ENCODE peak calls at places on chromosomes 2 and 18, in five cellular contexts. W is testis, I is uterus, O is adrenal gland, P is heart left ventricle. Q is an unnamed sample.

GRCh38 chr2:233113114-233113452 is 52.9 kb downstream of the INPP5D start:
- DNase-seq in W (no peak), I (no peak), O (no peak), P (no peak), Q (no peak)

GRCh38 chr2:106030287-106031268 is 163.5 kb downstream of the UXS1 start:
- DNase-seq in W (peak; percentile 58), I (peak; percentile 44), O (peak; percentile 59), P (peak; percentile 63), Q (peak; percentile 37)

GRCh38 chr2:24164416-24164973 is 10.4 kb upstream of the FAM228A start:
- DNase-seq in W (peak; percentile 25), I (no peak), O (no peak), P (no peak), Q (peak; percentile 5)

GRCh38 chr2:74041182-74041581 is 56.5 kb downstream of the TET3 start:
- DNase-seq in W (no peak), I (no peak), O (no peak), P (no peak), Q (no peak)

GRCh38 chr2:188984126-188984525 is 10.0 kb downstream of the COL3A1 start:
- DNase-seq in W (no peak), I (no peak), O (no peak), P (no peak), Q (no peak)

GRCh38 chr18:67776929-67777328 is 260.4 kb upstream of the DSEL start:
- DNase-seq in W (no peak), I (no peak), O (no peak), P (no peak), Q (no peak)

GRCh38 chr2:46276652-46277051 is 20.6 kb upstream of the EPAS1 start:
- DNase-seq in W (no peak), I (no peak), O (no peak), P (no peak), Q (no peak)

GRCh38 chr2:218806346-218806978 is 24.5 kb downstream of the CYP27A1 start:
- DNase-seq in W (peak; percentile 59), I (peak; percentile 77), O (peak; percentile 79), P (peak; percentile 52), Q (peak; percentile 50)

GRCh38 chr2:187774551-187775071 is 220.4 kb upstream of the TFPI start:
- DNase-seq in W (no peak), I (no peak), O (no peak), P (no peak), Q (no peak)

GRCh38 chr18:79588131-79588635 is 91.4 kb upstream of the CTDP1 start:
- DNase-seq in W (no peak), I (peak; percentile 32), O (no peak), P (no peak), Q (no peak)

GRCh38 chr2:20186855-20187187 is 38.1 kb downstream of the SDC1 start:
- DNase-seq in W (no peak), I (no peak), O (no peak), P (no peak), Q (no peak)

GRCh38 chr2:10075101-10075500 is 5.1 kb downstream of the CYS1 start:
- DNase-seq in W (no peak), I (no peak), O (no peak), P (no peak), Q (no peak)

GRCh38 chr18:26022585-26022984 is 67.8 kb downstream of the SS18 start:
- DNase-seq in W (no peak), I (no peak), O (no peak), P (no peak), Q (no peak)

GRCh38 chr2:150693556-150693955 is 206.1 kb upstream of the RND3 start:
- DNase-seq in W (no peak), I (no peak), O (no peak), P (no peak), Q (no peak)

GRCh38 chr2:20616341-20616871 is 34.5 kb downstream of the HS1BP3 start:
- DNase-seq in W (no peak), I (peak; percentile 30), O (peak; percentile 49), P (no peak), Q (no peak)

GRCh38 chr2:30266051-30266621 is 34.8 kb downstream of the LBH start:
- DNase-seq in W (no peak), I (no peak), O (peak; percentile 70), P (no peak), Q (peak; percentile 18)

GRCh38 chr2:219028996-219029828 is 12.1 kb downstream of the CFAP65 start:
- DNase-seq in W (no peak), I (no peak), O (no peak), P (no peak), Q (no peak)

GRCh38 chr2:119082821-119083400 is 75.6 kb downstream of the C1QL2 start:
- DNase-seq in W (no peak), I (no peak), O (no peak), P (no peak), Q (no peak)

GRCh38 chr2:43623052-43623451 is 14.0 kb upstream of the PLEKHH2 start:
- DNase-seq in W (peak; percentile 55), I (peak; percentile 54), O (no peak), P (no peak), Q (peak; percentile 39)

GRCh38 chr2:188181439-188181838 is 110.2 kb upstream of the GULP1 start:
- DNase-seq in W (peak; percentile 23), I (no peak), O (no peak), P (no peak), Q (no peak)

GRCh38 chr2:239106314-239106908 is 258.5 kb downstream of the TWIST2 start:
- DNase-seq in W (peak; percentile 84), I (peak; percentile 32), O (peak; percentile 90), P (peak; percentile 38), Q (no peak)

GRCh38 chr2:106296182-106296815 is 102.2 kb upstream of the UXS1 start:
- DNase-seq in W (no peak), I (no peak), O (no peak), P (no peak), Q (no peak)

GRCh38 chr2:176106636-176107539 is at the start of gene HOXD11:
- DNase-seq in W (no peak), I (peak; percentile 80), O (no peak), P (peak; percentile 17), Q (no peak)
- TF ChIP-seq POLR2A in W (no peak), I (peak; percentile 56), O (no peak), P (no peak), Q (no peak)

DNA sequence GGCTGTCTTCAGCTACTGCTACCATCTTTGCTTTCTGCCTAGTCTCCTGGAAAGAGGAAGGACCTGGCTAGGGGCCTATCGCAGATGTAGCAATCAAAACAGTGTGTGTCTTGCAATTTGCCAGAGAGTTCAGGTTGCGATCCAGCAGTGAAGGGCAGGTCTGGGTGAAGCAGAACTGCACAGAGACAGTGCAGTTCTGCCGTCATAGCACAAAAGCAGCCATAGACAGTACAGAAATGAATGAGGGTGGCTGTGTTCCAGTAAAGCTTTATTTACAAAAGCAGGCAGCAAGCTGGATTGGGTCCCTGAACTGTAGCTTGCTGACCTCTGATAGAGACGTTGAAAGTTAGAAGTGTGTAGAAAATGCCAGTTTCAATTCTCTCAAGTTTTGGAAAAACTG is 186.7 kb downstream of the LTBP1 start:
- DNase-seq in W (no peak), I (peak; percentile 46), O (peak; percentile 73), P (peak; percentile 32), Q (peak; percentile 5)
- H3K27ac ChIP-seq in W (peak overlapping the region; percentile 53), I (peak overlapping the region; percentile 83), O (no peak overlapping the region), P (peak overlapping the region; percentile 93), Q (no peak overlapping the region)

DNA sequence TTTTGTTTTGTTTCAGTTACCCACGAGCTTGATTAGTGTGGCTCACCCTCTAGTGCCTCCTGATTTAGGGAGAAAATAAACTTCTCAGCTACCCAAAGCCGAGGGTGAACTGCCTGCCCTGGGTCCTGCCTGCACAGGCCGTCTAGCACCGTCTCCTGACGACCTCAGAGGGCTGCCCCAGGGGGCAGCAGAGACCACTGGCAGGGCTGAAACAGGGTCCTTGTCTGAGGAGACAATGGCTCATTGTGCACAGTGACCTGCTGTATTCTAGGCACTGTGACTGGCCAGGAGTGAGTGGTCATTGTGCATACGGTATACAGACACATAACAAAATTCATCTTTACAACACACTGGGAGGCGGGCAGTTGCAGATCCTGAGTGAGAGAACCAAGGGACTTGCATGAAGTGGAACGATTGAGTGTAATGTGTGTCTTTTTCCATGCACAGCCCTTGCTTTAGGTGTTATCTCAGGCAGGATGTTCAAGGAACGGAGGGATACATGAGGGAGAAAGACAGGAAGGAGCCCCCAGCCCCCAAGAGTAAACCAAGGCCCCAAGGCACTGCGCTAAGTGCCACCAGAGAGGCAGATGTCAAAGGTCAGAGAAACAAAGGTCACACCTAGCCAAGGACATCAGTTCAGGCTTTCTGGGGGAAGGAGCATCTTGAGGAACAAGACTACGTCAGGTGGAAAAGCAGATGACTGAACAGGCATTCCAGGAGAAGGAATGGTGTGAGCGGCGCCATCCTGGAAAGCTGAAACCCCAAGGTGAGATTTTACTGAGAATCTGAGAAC is 421.3 kb downstream of the LPIN1 start:
- DNase-seq in W (peak; percentile 73), I (no peak), O (no peak), P (no peak), Q (peak; percentile 8)
- TF ChIP-seq CTCF in W (no peak), I (no peak), O (no peak), P (peak; percentile 41), Q (peak; percentile 22)

GRCh38 chr2:42363413-42363812 is 2.4 kb upstream of the COX7A2L start:
- DNase-seq in W (no peak), I (no peak), O (no peak), P (no peak), Q (no peak)
- TF ChIP-seq POLR2A in W (no peak), I (no peak), O (no peak), P (no peak), Q (no peak)

DNA sequence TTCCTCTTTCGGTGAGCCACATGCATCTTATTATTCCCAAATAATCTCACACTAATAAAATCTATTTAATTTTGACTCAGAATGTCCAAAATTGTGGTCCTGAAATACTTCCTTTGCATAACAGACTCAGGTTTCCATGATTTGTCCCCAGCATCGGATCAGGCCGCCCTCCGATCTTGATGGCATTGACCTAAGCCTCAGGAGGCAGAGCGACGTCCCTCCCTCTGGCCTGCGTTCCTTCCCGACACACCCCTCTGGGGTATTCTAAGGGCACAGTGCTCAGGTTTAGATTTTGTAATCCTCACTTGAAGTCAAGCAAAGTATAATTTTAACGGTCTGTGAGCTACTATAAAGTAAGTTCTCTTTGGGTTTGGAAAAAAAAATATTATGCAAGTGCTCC is 857.7 kb downstream of the GALR1 start:
- DNase-seq in W (no peak), I (no peak), O (no peak), P (no peak), Q (no peak)
- H3K27ac ChIP-seq in W (no peak overlapping the region), I (no peak overlapping the region), O (no peak overlapping the region), P (no peak overlapping the region), Q (no peak overlapping the region)

DNA sequence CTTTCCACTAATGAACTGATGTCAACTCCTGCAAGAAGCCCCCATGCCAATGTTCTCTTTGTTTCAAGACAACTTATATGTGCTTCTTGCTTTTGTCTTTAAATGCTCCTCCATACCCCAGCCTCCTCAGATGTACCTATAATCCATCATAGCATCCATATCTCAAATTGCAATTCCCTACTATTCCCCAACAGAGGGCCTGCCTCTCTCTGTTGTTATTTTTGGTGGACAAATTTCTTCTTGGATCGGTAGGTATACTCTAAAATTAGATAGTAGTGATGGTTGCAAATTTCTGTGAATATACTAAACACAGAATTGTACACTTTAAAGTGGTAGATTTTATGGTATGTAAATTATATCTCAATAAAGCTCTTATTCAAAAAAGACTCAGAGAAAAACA is 820.1 kb downstream of the METTL4 start:
- DNase-seq in W (no peak), I (no peak), O (no peak), P (no peak), Q (no peak)
- TF ChIP-seq CTCF in W (no peak), I (no peak), O (no peak), P (no peak), Q (no peak)